ENCODE peak calls at places on chromosomes 16 and 17, in five cellular contexts. O is cardiac muscle cell, V is PC-9, W is breast epithelium, S is AG09309. P is an unnamed sample.
A peak's percentile ranks its signal among the peaks of the same experiment; 100 is the strongest.

GRCh38 chr16:86016201-86016965 is 117.4 kb downstream of the IRF8 start:
- DNase-seq in V (peak; percentile 13), O (peak; percentile 75), W (no peak), S (peak; percentile 16), P (peak; percentile 35)

GRCh38 chr16:87955302-87956168 is 4.3 kb downstream of the BANP start:
- DNase-seq in V (no peak), W (no peak), O (no peak), S (no peak), P (no peak)

GRCh38 chr16:88732172-88732960 is 26.1 kb downstream of the CTU2 start:
- DNase-seq in W (no peak), S (no peak), O (no peak), V (no peak), P (no peak)

GRCh38 chr16:6249863-6250262 is 1082.8 kb upstream of the RBFOX1 start:
- DNase-seq in W (no peak), S (no peak), O (no peak), V (no peak), P (no peak)

GRCh38 chr16:26196310-26196709 is 504.6 kb downstream of the HS3ST4 start:
- DNase-seq in W (no peak), O (no peak), S (no peak), V (no peak), P (no peak)

GRCh38 chr17:81578038-81578441 is 25.9 kb upstream of the FAAP100 start:
- DNase-seq in O (peak; percentile 73), W (no peak), V (peak; percentile 40), S (no peak), P (peak; percentile 47)

GRCh38 chr16:53087101-53087500 is 32.3 kb downstream of the CHD9 start:
- DNase-seq in W (no peak), V (no peak), S (no peak), O (peak; percentile 33), P (peak; percentile 69)

GRCh38 chr17:35170968-35171771 is 23.0 kb downstream of the SLC35G3 start:
- DNase-seq in W (no peak), S (no peak), O (peak; percentile 29), V (no peak), P (peak; percentile 48)

GRCh38 chr17:37570527-37571093 is 38.6 kb downstream of the SYNRG start:
- DNase-seq in V (peak; percentile 72), S (no peak), O (peak; percentile 49), W (no peak), P (peak; percentile 43)

GRCh38 chr17:29175349-29175748 is 4.8 kb downstream of the MYO18A start:
- DNase-seq in O (no peak), V (no peak), W (no peak), S (no peak), P (no peak)

GRCh38 chr17:34570491-34570890 is 8.9 kb upstream of the TMEM132E start:
- DNase-seq in V (no peak), W (no peak), S (no peak), O (no peak), P (no peak)

GRCh38 chr17:40318835-40319332 is 9.9 kb downstream of the RARA start:
- DNase-seq in O (no peak), S (no peak), V (no peak), W (no peak), P (peak; percentile 39)

GRCh38 chr16:89453662-89454321 is 36.6 kb downstream of the ANKRD11 start:
- DNase-seq in W (no peak), V (peak; percentile 12), S (no peak), O (peak; percentile 52), P (no peak)

GRCh38 chr17:59851431-59852375 is 41.0 kb downstream of the TUBD1 start:
- DNase-seq in O (peak; percentile 83), V (no peak), S (no peak), W (peak; percentile 69), P (peak; percentile 86)

GRCh38 chr17:7862692-7863437 is 5.1 kb downstream of the CYB5D1 start:
- DNase-seq in V (peak; percentile 49), O (peak; percentile 65), S (no peak), W (no peak), P (peak; percentile 74)

GRCh38 chr16:67709050-67709449 is 10.1 kb downstream of the GFOD2 start:
- DNase-seq in V (no peak), S (no peak), W (no peak), O (no peak), P (no peak)

GRCh38 chr17:61809816-61810392 is 53.4 kb downstream of the BRIP1 start:
- DNase-seq in S (no peak), V (no peak), O (peak; percentile 78), W (no peak), P (peak; percentile 51)

GRCh38 chr17:64984776-64985521 is 65.7 kb upstream of the LRRC37A3 start:
- DNase-seq in W (no peak), V (peak; percentile 45), O (peak; percentile 45), S (no peak), P (peak; percentile 25)

GRCh38 chr16:4515611-4516233 is 22.9 kb downstream of the CDIP1 start:
- DNase-seq in W (no peak), O (peak; percentile 48), V (no peak), S (no peak), P (no peak)

GRCh38 chr17:70378005-70378404 is 208.7 kb downstream of the KCNJ2 start:
- DNase-seq in O (no peak), W (no peak), V (no peak), S (no peak), P (no peak)

DNA sequence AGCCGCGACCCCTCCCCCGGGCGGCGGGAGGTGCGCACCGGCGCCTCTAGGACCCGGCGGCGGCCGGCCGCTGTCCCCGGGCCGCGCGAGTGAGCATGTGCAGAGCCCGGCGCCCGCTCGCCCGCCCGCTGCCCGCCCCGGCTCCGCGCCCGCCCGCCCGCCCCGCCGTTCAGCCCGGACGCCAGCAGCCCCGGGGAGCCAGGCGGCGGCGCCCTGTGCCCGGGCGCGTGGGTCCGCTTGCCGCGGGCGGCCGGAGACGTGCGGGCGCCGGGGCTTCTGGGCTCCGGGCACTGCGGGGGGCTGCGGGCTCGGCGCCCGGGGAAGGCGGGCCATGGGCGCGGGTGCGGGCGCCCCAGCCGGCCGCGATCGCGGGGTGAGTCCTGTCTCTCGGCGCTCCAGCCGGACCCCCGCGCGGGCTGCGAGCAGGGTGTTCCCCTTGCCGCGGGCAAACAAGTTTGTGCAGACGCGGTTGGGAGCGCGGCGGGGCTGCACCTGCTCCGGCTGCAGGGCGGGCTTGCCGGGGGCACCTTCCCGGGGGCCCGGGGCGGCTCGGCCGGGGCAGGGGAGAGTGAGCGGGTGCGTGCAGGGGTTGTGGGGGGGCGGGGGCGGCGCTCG is at the start of gene WSCD1:
- DNase-seq in O (no peak), W (no peak), S (no peak), V (no peak), P (peak; percentile 29)
- H3K4me3 ChIP-seq in O (peak within 1 kb of the TSS; percentile 92), W (peak within 1 kb of the TSS; percentile 76), S (no peak within 1 kb of the TSS), V (no peak within 1 kb of the TSS), P (peak within 1 kb of the TSS; percentile 52)

DNA sequence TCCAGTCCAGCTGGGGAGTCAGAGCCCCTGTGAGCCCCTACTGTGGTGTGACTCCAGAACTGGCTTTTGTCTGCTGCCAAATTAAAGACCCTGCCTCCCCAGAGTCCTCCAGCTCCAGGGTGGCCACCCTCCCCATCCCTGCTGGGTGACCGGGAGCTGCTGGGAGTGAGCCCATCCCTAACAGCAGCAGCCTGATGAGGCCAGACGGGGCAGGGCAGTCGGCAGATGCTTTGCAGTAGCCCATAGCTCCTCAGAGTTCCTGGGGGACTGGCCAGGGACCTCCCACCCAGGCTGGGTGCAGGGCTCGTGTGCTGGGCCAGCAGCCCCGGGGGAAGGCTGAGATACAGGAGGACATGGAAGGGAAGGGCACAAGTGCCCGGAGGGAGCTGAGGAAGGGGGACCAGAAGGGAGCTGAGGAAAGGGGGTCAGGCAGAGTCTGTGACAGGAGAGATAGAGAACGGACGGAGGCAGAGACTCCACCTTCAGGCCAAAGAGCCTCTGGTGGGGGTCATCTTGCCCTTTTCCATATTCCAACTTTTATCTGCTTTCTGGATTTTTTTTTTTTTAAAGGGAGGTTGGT is 12.7 kb upstream of the MRPS23 start:
- DNase-seq in O (no peak), S (no peak), W (peak; percentile 38), V (no peak), P (no peak)
- H3K4me3 ChIP-seq in O (no peak overlapping the region), S (no peak overlapping the region), W (peak overlapping the region; percentile 70), V (peak overlapping the region; percentile 52), P (no peak overlapping the region)

GRCh38 chr16:10828851-10829331 is 10.3 kb upstream of the TVP23A start:
- DNase-seq in O (peak; percentile 97), V (peak; percentile 78), S (peak; percentile 64), W (peak; percentile 94), P (peak; percentile 86)
- H3K4me3 ChIP-seq in O (no peak overlapping the region), V (no peak overlapping the region), S (peak overlapping the region; percentile 7), W (peak overlapping the region; percentile 60), P (no peak overlapping the region)

DNA sequence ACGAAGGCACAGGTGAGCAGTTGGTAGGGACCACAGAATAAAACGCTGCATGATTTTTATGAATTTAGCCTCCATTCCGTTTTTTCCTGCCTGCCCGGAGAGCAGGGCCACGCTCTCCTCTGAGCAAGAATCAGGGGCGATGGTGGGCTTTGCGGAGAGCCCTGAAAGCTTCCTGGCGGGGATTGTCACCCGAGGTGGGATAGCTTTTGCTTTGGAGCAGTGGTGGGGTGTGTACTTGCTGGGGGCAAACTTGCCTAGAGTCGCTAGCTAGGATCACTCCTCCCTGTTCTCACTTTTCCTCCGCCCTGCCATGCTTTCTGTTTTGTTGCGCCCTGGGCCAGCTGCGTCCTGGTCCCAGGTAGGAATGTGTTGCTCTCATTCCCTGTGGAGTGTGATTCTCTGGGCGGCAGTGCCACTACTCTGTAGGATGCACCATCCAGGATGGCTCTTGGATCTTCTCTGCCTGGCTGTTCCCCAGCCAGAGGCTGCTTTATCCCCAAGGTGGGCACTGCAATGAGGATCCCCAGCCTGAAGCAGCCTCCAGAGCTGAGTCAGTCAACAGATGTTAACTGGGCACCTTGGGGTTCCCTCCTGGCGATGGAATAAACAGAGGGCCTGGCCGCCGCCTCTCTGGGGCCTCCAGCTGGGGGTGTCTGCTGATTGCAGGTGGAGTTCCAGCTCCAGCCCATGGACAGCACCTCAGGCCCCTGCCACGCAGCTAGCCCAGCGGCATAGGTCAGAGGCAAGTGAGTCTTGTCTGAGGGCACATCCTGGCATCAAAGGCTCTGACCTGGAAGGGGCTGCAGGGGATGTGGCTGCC is 360.9 kb upstream of the TNRC6C start:
- DNase-seq in S (no peak), W (no peak), V (no peak), O (no peak), P (no peak)
- H3K4me3 ChIP-seq in S (no peak overlapping the region), W (no peak overlapping the region), V (no peak overlapping the region), O (no peak overlapping the region), P (no peak overlapping the region)

GRCh38 chr17:30363715-30364202 is 15.0 kb upstream of the CPD start:
- DNase-seq in O (peak; percentile 89), S (peak; percentile 61), V (peak; percentile 54), W (no peak), P (peak; percentile 90)
- H3K4me3 ChIP-seq in O (no peak overlapping the region), S (no peak overlapping the region), V (no peak overlapping the region), W (no peak overlapping the region), P (no peak overlapping the region)

P was measured in foreskin fibroblast.